ENCODE peak calls at places on chromosomes 11 and 22, in nine cellular contexts. K, N, C, W, L, I, M, J and V are unnamed samples.

GRCh38 chr22:42316988-42317387 is 46.5 kb upstream of the TCF20 start:
- DNase-seq in K (peak; percentile 26), N (no peak), C (no peak), W (peak; percentile 84), L (no peak), I (peak; percentile 40), M (peak; percentile 13), J (peak; percentile 27), V (no peak)

GRCh38 chr11:76835928-76836612 is 24.6 kb upstream of the ACER3 start:
- DNase-seq in K (peak; percentile 70), N (peak; percentile 66), C (no peak), W (peak; percentile 62), L (peak; percentile 43), I (no peak), M (no peak), J (no peak), V (no peak)

GRCh38 chr11:35321532-35322320 is 97.6 kb downstream of the SLC1A2 start:
- DNase-seq in K (no peak), N (peak; percentile 70), C (no peak), W (no peak), L (peak; percentile 17), I (no peak), M (no peak), J (no peak), V (no peak)

GRCh38 chr11:123202155-123202714 is 7.2 kb upstream of the CLMP start:
- DNase-seq in K (no peak), N (no peak), C (no peak), W (no peak), L (no peak), I (no peak), M (no peak), J (peak; percentile 29), V (no peak)

GRCh38 chr11:34185926-34186841 is 80.8 kb downstream of the NAT10 start:
- DNase-seq in K (no peak), N (no peak), C (no peak), W (no peak), L (no peak), I (peak; percentile 50), M (no peak), J (no peak), V (no peak)

GRCh38 chr11:61480936-61481335 is 27.6 kb upstream of the LRRC10B start:
- DNase-seq in K (peak; percentile 28), N (peak; percentile 25), C (no peak), W (peak; percentile 54), L (no peak), I (no peak), M (no peak), J (no peak), V (peak; percentile 89)

GRCh38 chr11:131408011-131408640 is 37.7 kb downstream of the NTM start:
- DNase-seq in K (no peak), N (peak; percentile 22), C (peak; percentile 37), W (peak; percentile 66), L (no peak), I (no peak), M (no peak), J (no peak), V (no peak)

GRCh38 chr22:37982151-37982838 is 2.1 kb downstream of the SOX10 start:
- DNase-seq in K (no peak), N (no peak), C (no peak), W (no peak), L (no peak), I (no peak), M (no peak), J (no peak), V (no peak)

GRCh38 chr22:36435516-36436415 is 45.7 kb downstream of the TXN2 start:
- DNase-seq in K (peak; percentile 50), N (peak; percentile 90), C (peak; percentile 71), W (no peak), L (no peak), I (peak; percentile 79), M (no peak), J (no peak), V (peak; percentile 54)

GRCh38 chr22:24503137-24503850 is 8.2 kb downstream of the UPB1 start:
- DNase-seq in K (no peak), N (peak; percentile 36), C (peak; percentile 87), W (peak; percentile 60), L (no peak), I (peak; percentile 59), M (peak; percentile 30), J (peak; percentile 28), V (no peak)

GRCh38 chr11:46719048-46719542 is at the start of gene F2:
- DNase-seq in K (no peak), N (no peak), C (no peak), W (no peak), L (no peak), I (no peak), M (no peak), J (no peak), V (no peak)

GRCh38 chr11:68783216-68783821 is 32.0 kb upstream of the TESMIN start:
- DNase-seq in K (no peak), N (no peak), C (no peak), W (no peak), L (no peak), I (no peak), M (no peak), J (no peak), V (no peak)

GRCh38 chr11:67504950-67505561 is at the start of gene PITPNM1:
- DNase-seq in K (peak; percentile 78), N (peak; percentile 70), C (peak; percentile 89), W (peak; percentile 80), L (no peak), I (peak; percentile 67), M (peak; percentile 35), J (no peak), V (peak; percentile 65)

GRCh38 chr11:73158356-73159051 is 16.4 kb upstream of the FCHSD2 start:
- DNase-seq in K (no peak), N (no peak), C (no peak), W (no peak), L (peak; percentile 18), I (no peak), M (no peak), J (no peak), V (no peak)

GRCh38 chr11:87281496-87281895 is 243.8 kb downstream of the TMEM135 start:
- DNase-seq in K (no peak), N (no peak), C (no peak), W (peak; percentile 3), L (peak; percentile 42), I (no peak), M (no peak), J (no peak), V (no peak)

GRCh38 chr11:67349457-67349856 is 3.9 kb downstream of the POLD4 start:
- DNase-seq in K (no peak), N (no peak), C (no peak), W (no peak), L (no peak), I (no peak), M (no peak), J (no peak), V (no peak)

GRCh38 chr11:61254403-61255025 is 13.5 kb downstream of the PGA5 start:
- DNase-seq in K (peak; percentile 52), N (peak; percentile 67), C (peak; percentile 91), W (peak; percentile 66), L (peak; percentile 14), I (peak; percentile 61), M (peak; percentile 31), J (peak; percentile 48), V (peak; percentile 9)

GRCh38 chr11:101618691-101619090 is 34.9 kb upstream of the TRPC6 start:
- DNase-seq in K (no peak), N (no peak), C (no peak), W (no peak), L (no peak), I (no peak), M (no peak), J (no peak), V (no peak)

GRCh38 chr11:75078233-75078632 is 18.4 kb downstream of the OR2AT4 start:
- DNase-seq in K (no peak), N (no peak), C (no peak), W (peak; percentile 85), L (no peak), I (no peak), M (no peak), J (no peak), V (no peak)

GRCh38 chr11:106305458-106305857 is 228.0 kb downstream of the AASDHPPT start:
- DNase-seq in K (no peak), N (no peak), C (no peak), W (no peak), L (no peak), I (peak; percentile 2), M (no peak), J (no peak), V (no peak)

GRCh38 chr22:32636884-32637283 is 162.3 kb downstream of the FBXO7 start:
- DNase-seq in K (no peak), N (no peak), C (no peak), W (no peak), L (no peak), I (no peak), M (no peak), J (no peak), V (no peak)